ENCODE peak calls at places on chromosomes 13 and 19, in four cellular contexts. B is NB4, L is cardiac fibroblast, U is tibial artery. W is an unnamed sample.

GRCh38 chr13:109567315-109567714 is 219.1 kb downstream of the IRS2 start:
- DNase-seq in B (no peak), L (peak; percentile 27), U (no peak), W (peak; percentile 11)

GRCh38 chr13:30191491-30192100 is 115.8 kb downstream of the KATNAL1 start:
- DNase-seq in B (peak; percentile 19), L (peak; percentile 23), U (no peak), W (peak; percentile 45)

GRCh38 chr13:41942462-41943094 is 18.3 kb downstream of the VWA8 start:
- DNase-seq in B (peak; percentile 22), L (peak; percentile 63), U (no peak), W (peak; percentile 74)

GRCh38 chr19:47124937-47125668 is 5.5 kb upstream of the SAE1 start:
- DNase-seq in B (peak; percentile 90), L (peak; percentile 86), U (no peak), W (peak; percentile 76)

GRCh38 chr19:35090160-35090794 is 25.3 kb upstream of the FXYD3 start:
- DNase-seq in B (peak; percentile 47), L (peak; percentile 71), U (peak; percentile 37), W (peak; percentile 56)

GRCh38 chr19:16078759-16079707 is 2.7 kb downstream of the TPM4 start:
- DNase-seq in B (peak; percentile 86), L (peak; percentile 98), U (peak; percentile 87), W (peak; percentile 98)

GRCh38 chr13:51322826-51323225 is 16.7 kb upstream of the SERPINE3 start:
- DNase-seq in B (no peak), L (no peak), U (no peak), W (no peak)

GRCh38 chr13:94914829-94915228 is 202.5 kb upstream of the SOX21 start:
- DNase-seq in B (no peak), L (no peak), U (no peak), W (no peak)

GRCh38 chr13:111639994-111640393 is 319.6 kb downstream of the TEX29 start:
- DNase-seq in B (no peak), L (no peak), U (no peak), W (no peak)

DNA sequence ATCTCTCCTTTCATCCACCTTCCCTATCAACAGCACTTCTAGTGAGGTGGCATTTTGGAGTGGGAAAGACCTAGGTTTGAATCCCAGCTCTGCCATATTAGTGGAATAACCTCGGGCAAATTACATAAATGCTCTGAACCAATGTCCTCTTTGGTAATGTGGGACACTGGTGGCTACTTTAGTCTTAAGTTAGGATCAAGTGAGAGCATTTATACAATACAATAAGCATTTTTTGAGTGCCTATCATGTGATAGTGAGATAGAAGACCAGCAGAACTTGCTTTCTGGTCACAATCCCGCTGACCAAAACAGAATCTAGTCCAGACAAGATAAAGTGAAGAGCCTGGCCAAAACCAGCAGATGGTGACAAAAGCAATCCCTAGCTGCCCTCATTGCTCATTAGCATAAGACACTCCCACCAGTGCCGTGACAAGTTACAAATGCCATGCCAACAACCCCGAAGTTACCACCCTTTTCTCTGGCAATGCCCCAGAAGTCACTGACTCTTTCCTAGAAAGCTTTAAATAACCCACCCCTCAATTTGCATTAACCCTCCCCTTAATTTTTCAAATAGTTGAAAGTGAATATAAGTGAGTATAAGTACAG is 28.8 kb upstream of the KPNA3 start:
- DNase-seq in B (peak; percentile 24), L (peak; percentile 25), U (no peak), W (peak; percentile 4)
- TF ChIP-seq CTCF in B (no peak), L (no peak), U (no peak), W (peak; percentile 14)

DNA sequence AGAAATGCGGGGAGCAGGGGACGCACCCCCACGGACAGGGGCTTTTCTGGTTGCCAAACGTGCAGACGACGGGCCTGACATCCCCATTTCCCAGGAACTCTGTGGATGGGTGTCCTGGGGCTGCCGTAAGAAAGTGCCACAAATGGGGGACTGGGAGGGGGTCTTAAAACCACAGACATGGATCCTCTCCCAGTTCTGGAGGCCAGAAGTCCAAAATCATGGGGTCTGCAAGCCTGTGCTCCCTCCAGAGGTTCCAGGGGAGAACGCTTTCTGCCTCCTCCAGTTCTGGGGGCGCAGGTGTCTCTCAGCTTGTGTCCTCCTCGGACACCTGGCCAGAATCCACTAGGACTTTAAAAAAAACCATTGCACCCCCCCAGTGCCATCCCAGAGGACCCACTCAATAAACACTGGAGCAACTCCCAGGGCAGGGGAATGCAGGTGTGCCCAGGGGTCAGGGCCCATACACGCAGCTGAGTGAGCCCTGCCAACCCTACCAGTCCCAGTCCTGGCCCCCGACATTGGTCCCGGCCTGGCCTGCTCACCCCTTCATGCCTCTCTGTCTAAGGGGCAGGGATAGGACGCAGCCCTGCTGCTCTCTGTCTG is 103.9 kb downstream of the GADD45B start:
- DNase-seq in B (no peak), L (no peak), U (no peak), W (no peak)
- H3K4me3 ChIP-seq in B (no peak overlapping the region), L (peak overlapping the region; percentile 43), U (peak overlapping the region; percentile 52), W (peak overlapping the region; percentile 65)

GRCh38 chr19:8335343-8336071 is 7.6 kb downstream of the KANK3 start:
- DNase-seq in B (no peak), L (no peak), U (no peak), W (no peak)

GRCh38 chr19:8334458-8335342 is 8.4 kb downstream of the KANK3 start:
- DNase-seq in B (peak; percentile 47), L (peak; percentile 61), U (no peak), W (peak; percentile 34)

GRCh38 chr19:8331263-8331840 is 10.1 kb downstream of the RPS28 start:
- DNase-seq in B (no peak), L (no peak), U (no peak), W (no peak)

GRCh38 chr19:8333771-8334457 is 9.1 kb downstream of the KANK3 start:
- DNase-seq in B (no peak), L (no peak), U (no peak), W (no peak)

DNA sequence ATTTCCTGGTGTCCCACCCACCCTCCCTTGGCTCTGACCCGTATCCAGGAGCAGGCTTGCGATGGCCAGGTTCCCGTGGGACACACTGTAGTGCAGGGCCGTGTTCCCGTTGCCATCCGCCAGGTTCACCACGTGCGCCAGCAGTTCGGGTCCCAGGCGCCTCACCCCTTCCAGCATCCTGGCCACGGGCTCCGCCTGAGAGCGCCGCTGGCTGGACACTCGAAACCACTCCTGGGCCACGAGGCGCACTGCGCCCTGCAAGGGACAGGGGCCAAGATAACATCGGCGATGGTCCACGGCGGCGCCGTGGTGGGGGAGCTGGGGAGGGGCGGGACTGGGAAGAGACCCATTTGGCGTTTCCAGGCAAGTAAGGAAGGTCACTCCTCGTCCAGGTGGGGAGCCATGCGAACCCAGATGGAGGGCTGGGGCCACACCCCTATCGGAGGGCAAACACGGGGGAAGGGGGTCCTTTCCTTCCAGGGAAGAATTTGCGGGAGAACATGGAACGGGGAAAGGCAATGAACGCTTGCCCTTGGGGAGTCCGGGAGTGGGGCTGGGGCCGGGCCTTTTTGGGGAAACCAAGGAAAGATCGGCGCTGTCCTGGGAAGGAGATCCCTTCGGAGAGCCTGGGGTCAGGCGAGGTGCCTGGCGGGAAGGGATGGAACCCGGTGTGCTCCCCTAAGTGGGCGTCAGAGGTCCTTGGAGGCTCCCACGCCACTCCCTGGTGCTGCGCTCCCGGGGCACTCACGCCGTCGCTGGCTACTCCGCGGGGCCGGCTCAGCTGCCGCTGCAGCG is 9.9 kb downstream of the KANK3 start:
- DNase-seq in B (no peak), L (no peak), U (no peak), W (no peak)
- TF ChIP-seq CTCF in B (no peak), L (no peak), U (no peak), W (no peak)

GRCh38 chr13:112842931-112843391 is 126.1 kb upstream of the MCF2L start:
- DNase-seq in B (no peak), L (peak; percentile 15), U (no peak), W (no peak)
- H3K4me3 ChIP-seq in B (no peak overlapping the region), L (no peak overlapping the region), U (no peak overlapping the region), W (no peak overlapping the region)

GRCh38 chr13:40639226-40639681 is 27.2 kb downstream of the FOXO1 start:
- DNase-seq in B (peak; percentile 52), L (peak; percentile 67), U (peak; percentile 43), W (peak; percentile 26)

GRCh38 chr13:40637644-40638043 is 28.8 kb downstream of the FOXO1 start:
- DNase-seq in B (no peak), L (no peak), U (no peak), W (no peak)

GRCh38 chr13:40640845-40641458 is 25.5 kb downstream of the FOXO1 start:
- DNase-seq in B (peak; percentile 85), L (no peak), U (no peak), W (no peak)

GRCh38 chr13:40635315-40635995 is 31.0 kb downstream of the FOXO1 start:
- DNase-seq in B (no peak), L (no peak), U (no peak), W (no peak)

DNA sequence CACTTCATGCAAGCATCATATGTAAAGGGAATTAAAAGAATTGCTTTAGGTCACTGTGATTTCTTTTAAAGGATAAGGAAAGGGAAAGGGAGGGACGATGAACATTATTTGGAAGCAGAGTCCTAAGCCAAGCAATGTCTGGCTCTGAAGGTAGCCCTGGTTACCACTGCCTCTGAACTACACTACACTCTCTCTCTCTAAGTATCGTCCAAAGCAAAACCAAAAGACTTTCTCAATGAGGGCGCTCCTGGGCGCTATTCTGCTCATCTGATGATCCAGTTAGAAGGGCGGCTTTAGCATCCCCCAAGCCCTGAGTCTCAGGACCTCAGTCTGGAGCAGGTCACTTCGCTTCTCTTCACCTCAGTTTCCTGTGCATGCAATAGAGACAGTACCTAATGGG is 26.2 kb downstream of the FOXO1 start:
- DNase-seq in B (no peak), L (no peak), U (no peak), W (no peak)
- TF ChIP-seq CTCF in B (no peak), L (no peak), U (no peak), W (no peak)

DNA sequence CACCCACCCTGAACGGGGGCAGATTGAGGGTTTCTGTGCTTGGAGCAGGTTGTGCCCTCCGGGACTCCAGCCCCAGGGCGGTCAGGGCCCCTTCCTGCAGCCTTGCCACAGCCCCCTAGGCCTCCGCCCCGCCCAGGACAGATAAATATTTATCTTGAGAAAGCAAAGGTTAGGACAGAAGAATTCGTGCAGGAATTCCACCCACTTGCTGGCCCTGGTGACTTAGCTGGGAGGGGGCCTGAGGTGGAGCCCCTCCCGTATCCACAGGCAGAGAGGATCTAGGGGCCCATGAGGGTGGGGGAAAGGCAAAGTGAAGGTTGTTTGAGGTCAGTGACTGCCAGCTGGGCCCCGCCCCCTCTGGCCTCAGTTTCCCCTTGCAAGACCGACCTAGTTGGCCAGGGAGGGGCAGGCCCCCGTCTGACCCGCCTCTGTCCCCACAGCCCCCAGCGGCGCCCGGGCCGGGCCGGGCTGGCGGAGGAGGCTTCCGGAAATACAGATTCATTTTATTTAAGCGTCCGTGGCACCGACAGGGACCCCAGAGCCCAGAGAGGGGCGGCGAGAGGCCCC is 5.2 kb downstream of the MIDN start:
- DNase-seq in B (no peak), L (no peak), U (peak; percentile 28), W (peak; percentile 83)
- H3K4me3 ChIP-seq in B (no peak overlapping the region), L (peak overlapping the region; percentile 81), U (peak overlapping the region; percentile 67), W (peak overlapping the region; percentile 88)